ENCODE peak calls at places on chromosome 6, in seven cellular contexts. One of them, this sample, is unnamed. For H3K4me1, the result is how much of the 10 kb centered on the place peaks cover.

GRCh38 chr6:79249136-79249535 is 14.7 kb upstream of the HMGN3 start:
- DNase-seq in cardiac muscle cell: no peak
- DNase-seq in H9: no peak
- DNase-seq in heart left ventricle: no peak
- DNase-seq in psoas muscle: no peak
- DNase-seq in left ventricle myocardium inferior: no peak
- DNase-seq in neuronal stem cell: no peak
- DNase-seq in this sample: no peak

GRCh38 chr6:104428201-104428600 is 431.5 kb downstream of the HACE1 start:
- DNase-seq in neuronal stem cell: no peak
- DNase-seq in heart left ventricle: no peak
- DNase-seq in left ventricle myocardium inferior: no peak
- DNase-seq in H9: no peak
- DNase-seq in psoas muscle: no peak
- DNase-seq in cardiac muscle cell: no peak
- DNase-seq in this sample: no peak

GRCh38 chr6:22765015-22765414 is 195.6 kb downstream of the HDGFL1 start:
- DNase-seq in psoas muscle: no peak
- DNase-seq in left ventricle myocardium inferior: no peak
- DNase-seq in neuronal stem cell: no peak
- DNase-seq in heart left ventricle: no peak
- DNase-seq in cardiac muscle cell: no peak
- DNase-seq in H9: no peak
- DNase-seq in this sample: no peak

GRCh38 chr6:16258709-16259075 is 20.3 kb downstream of the GMPR start:
- DNase-seq in neuronal stem cell: no peak
- DNase-seq in psoas muscle: no peak
- DNase-seq in heart left ventricle: no peak
- DNase-seq in cardiac muscle cell: no peak
- DNase-seq in H9: no peak
- DNase-seq in left ventricle myocardium inferior: no peak
- DNase-seq in this sample: no peak

GRCh38 chr6:143279385-143279784 is 171.1 kb downstream of the ADAT2 start:
- DNase-seq in cardiac muscle cell: peak
- DNase-seq in heart left ventricle: peak
- DNase-seq in H9: peak
- DNase-seq in psoas muscle: no peak
- DNase-seq in left ventricle myocardium inferior: no peak
- DNase-seq in neuronal stem cell: peak
- DNase-seq in this sample: peak

GRCh38 chr6:107679457-107679856 is 144.7 kb downstream of the SCML4 start:
- DNase-seq in heart left ventricle: peak
- DNase-seq in cardiac muscle cell: peak
- DNase-seq in psoas muscle: no peak
- DNase-seq in neuronal stem cell: no peak
- DNase-seq in left ventricle myocardium inferior: peak
- DNase-seq in H9: peak
- DNase-seq in this sample: peak

GRCh38 chr6:44475779-44476434 is 88.4 kb downstream of the CDC5L start:
- DNase-seq in H9: peak
- DNase-seq in cardiac muscle cell: peak
- DNase-seq in heart left ventricle: peak
- DNase-seq in psoas muscle: peak
- DNase-seq in left ventricle myocardium inferior: peak
- DNase-seq in neuronal stem cell: peak
- DNase-seq in this sample: peak

GRCh38 chr6:143333081-143333480 is 117.4 kb downstream of the ADAT2 start:
- DNase-seq in cardiac muscle cell: no peak
- DNase-seq in neuronal stem cell: no peak
- DNase-seq in H9: no peak
- DNase-seq in left ventricle myocardium inferior: no peak
- DNase-seq in psoas muscle: no peak
- DNase-seq in heart left ventricle: no peak
- DNase-seq in this sample: no peak

GRCh38 chr6:137894779-137895385 is 27.8 kb downstream of the TNFAIP3 start:
- DNase-seq in left ventricle myocardium inferior: no peak
- DNase-seq in cardiac muscle cell: no peak
- DNase-seq in neuronal stem cell: no peak
- DNase-seq in H9: no peak
- DNase-seq in psoas muscle: no peak
- DNase-seq in heart left ventricle: no peak
- DNase-seq in this sample: no peak

GRCh38 chr6:128259036-128259734 is 261.2 kb downstream of the PTPRK start:
- DNase-seq in neuronal stem cell: no peak
- DNase-seq in left ventricle myocardium inferior: no peak
- DNase-seq in H9: no peak
- DNase-seq in heart left ventricle: no peak
- DNase-seq in psoas muscle: no peak
- DNase-seq in cardiac muscle cell: no peak
- DNase-seq in this sample: no peak

GRCh38 chr6:168061269-168062210 is 17.5 kb downstream of the FRMD1 start:
- DNase-seq in left ventricle myocardium inferior: no peak
- DNase-seq in neuronal stem cell: no peak
- DNase-seq in heart left ventricle: no peak
- DNase-seq in H9: no peak
- DNase-seq in psoas muscle: no peak
- DNase-seq in cardiac muscle cell: no peak
- DNase-seq in this sample: no peak

GRCh38 chr6:35147101-35147885 is 6.2 kb upstream of the TCP11 start:
- DNase-seq in H9: no peak
- DNase-seq in psoas muscle: no peak
- DNase-seq in neuronal stem cell: no peak
- DNase-seq in heart left ventricle: no peak
- DNase-seq in left ventricle myocardium inferior: no peak
- DNase-seq in cardiac muscle cell: no peak
- DNase-seq in this sample: no peak
- H3K4me1 ChIP-seq in H9: under half
- H3K4me1 ChIP-seq in psoas muscle: under half
- H3K4me1 ChIP-seq in neuronal stem cell: under half
- H3K4me1 ChIP-seq in heart left ventricle: under half
- H3K4me1 ChIP-seq in left ventricle myocardium inferior: under half
- H3K4me1 ChIP-seq in cardiac muscle cell: under half
- H3K4me1 ChIP-seq in this sample: under half

DNA sequence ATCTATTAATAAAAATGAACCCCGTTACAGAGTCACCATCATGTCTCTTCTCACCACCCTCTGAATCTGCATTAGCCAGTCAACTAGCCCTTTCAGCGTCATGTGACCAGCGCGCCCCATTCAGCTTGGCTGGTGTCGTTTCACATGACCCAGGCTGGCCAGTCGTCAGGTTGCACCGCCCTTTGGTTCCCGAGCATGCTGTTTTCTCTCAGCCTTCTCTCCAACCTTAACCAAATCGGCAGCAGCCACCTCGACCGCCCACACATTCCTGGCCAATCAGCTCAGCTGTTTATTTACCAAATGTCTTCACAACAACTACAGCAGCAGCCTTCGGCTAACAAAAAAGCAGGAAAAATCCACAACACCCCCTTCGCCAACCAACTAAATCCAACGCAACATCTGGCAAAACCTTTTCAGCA is 5.6 kb downstream of the SRSF3 start:
- DNase-seq in left ventricle myocardium inferior: no peak
- DNase-seq in H9: peak
- DNase-seq in neuronal stem cell: no peak
- DNase-seq in heart left ventricle: peak
- DNase-seq in psoas muscle: peak
- DNase-seq in cardiac muscle cell: peak
- DNase-seq in this sample: no peak
- H3K4me1 ChIP-seq in left ventricle myocardium inferior: half or more
- H3K4me1 ChIP-seq in H9: under half
- H3K4me1 ChIP-seq in neuronal stem cell: under half
- H3K4me1 ChIP-seq in heart left ventricle: half or more
- H3K4me1 ChIP-seq in psoas muscle: half or more
- H3K4me1 ChIP-seq in cardiac muscle cell: under half
- H3K4me1 ChIP-seq in this sample: half or more

DNA sequence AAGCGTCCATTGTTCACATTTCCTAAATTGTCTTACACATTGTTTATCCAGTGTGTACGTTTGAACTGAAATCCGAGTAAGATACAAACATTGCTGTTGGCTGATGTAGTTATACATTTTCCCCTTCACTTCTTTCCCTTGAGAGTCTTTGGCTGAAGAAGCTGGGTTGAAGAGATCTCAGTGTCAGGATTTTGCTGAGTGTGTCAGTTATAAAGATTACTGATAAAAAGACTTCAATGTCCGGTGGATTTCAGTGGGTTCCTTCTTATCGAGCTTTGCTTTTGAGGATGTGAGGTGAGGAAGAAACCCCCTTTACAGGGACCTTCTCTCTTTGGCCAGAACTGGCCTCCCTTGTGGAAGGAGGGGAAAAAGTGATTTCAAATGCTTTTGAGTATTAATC is 20.5 kb downstream of the RFPL4B start:
- DNase-seq in neuronal stem cell: no peak
- DNase-seq in cardiac muscle cell: no peak
- DNase-seq in left ventricle myocardium inferior: no peak
- DNase-seq in H9: no peak
- DNase-seq in heart left ventricle: no peak
- DNase-seq in psoas muscle: no peak
- DNase-seq in this sample: no peak
- H3K4me1 ChIP-seq in neuronal stem cell: under half
- H3K4me1 ChIP-seq in cardiac muscle cell: under half
- H3K4me1 ChIP-seq in left ventricle myocardium inferior: under half
- H3K4me1 ChIP-seq in H9: under half
- H3K4me1 ChIP-seq in heart left ventricle: under half
- H3K4me1 ChIP-seq in psoas muscle: under half
- H3K4me1 ChIP-seq in this sample: under half

GRCh38 chr6:11201015-11201414 is 31.5 kb downstream of the NEDD9 start:
- DNase-seq in H9: no peak
- DNase-seq in psoas muscle: no peak
- DNase-seq in left ventricle myocardium inferior: no peak
- DNase-seq in cardiac muscle cell: no peak
- DNase-seq in neuronal stem cell: no peak
- DNase-seq in heart left ventricle: no peak
- DNase-seq in this sample: no peak
- H3K4me1 ChIP-seq in H9: under half
- H3K4me1 ChIP-seq in psoas muscle: under half
- H3K4me1 ChIP-seq in left ventricle myocardium inferior: half or more
- H3K4me1 ChIP-seq in cardiac muscle cell: under half
- H3K4me1 ChIP-seq in neuronal stem cell: under half
- H3K4me1 ChIP-seq in heart left ventricle: under half
- H3K4me1 ChIP-seq in this sample: under half

DNA sequence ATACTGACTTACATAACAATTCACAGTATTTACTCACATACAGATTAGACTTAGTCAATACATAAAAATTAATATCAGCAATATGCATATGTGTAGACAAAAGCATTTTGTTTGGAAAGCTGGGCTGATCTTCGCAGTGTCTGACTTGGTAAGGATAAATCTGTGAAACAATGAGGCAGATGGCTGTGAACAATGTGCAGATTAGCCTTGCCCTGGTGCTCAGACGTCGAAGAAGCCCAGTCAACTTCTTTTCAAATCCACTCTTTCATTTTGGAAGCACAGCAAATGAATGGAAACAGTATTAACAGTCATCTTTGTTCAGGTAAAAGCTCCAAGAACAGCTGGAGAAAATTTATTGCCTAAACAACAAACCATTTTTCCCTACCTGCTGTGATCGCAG is 116.7 kb downstream of the DST start:
- DNase-seq in psoas muscle: no peak
- DNase-seq in left ventricle myocardium inferior: no peak
- DNase-seq in neuronal stem cell: peak
- DNase-seq in H9: no peak
- DNase-seq in heart left ventricle: no peak
- DNase-seq in cardiac muscle cell: no peak
- DNase-seq in this sample: no peak
- H3K4me1 ChIP-seq in psoas muscle: under half
- H3K4me1 ChIP-seq in left ventricle myocardium inferior: half or more
- H3K4me1 ChIP-seq in neuronal stem cell: under half
- H3K4me1 ChIP-seq in H9: under half
- H3K4me1 ChIP-seq in heart left ventricle: under half
- H3K4me1 ChIP-seq in cardiac muscle cell: under half
- H3K4me1 ChIP-seq in this sample: half or more

This sample was measured in adrenal gland.